ENCODE peak calls at places on chromosomes 13 and 19, in six cellular contexts. One of them, this sample, is unnamed.

GRCh38 chr13:40179421-40179820 is 487.0 kb downstream of the FOXO1 start:
- DNase-seq in NCI-H2107: no peak
- DNase-seq in M059J: no peak
- DNase-seq in endodermal cell: no peak
- DNase-seq in Ammon's horn: no peak
- DNase-seq in stimulated activated CD8-positive, alpha-beta memory T cell treated with anti-CD3 and anti-CD28 coated beads, Interleukin-12 subunit alpha, Interleukin-12 subunit beta, amount 100 ng/mL, for 4 hours: no peak
- DNase-seq in this sample: no peak

GRCh38 chr13:113182046-113182445 is 23.6 kb downstream of the PROZ start:
- DNase-seq in Ammon's horn: no peak
- DNase-seq in stimulated activated CD8-positive, alpha-beta memory T cell treated with anti-CD3 and anti-CD28 coated beads, Interleukin-12 subunit alpha, Interleukin-12 subunit beta, amount 100 ng/mL, for 4 hours: no peak
- DNase-seq in NCI-H2107: no peak
- DNase-seq in endodermal cell: no peak
- DNase-seq in M059J: peak
- DNase-seq in this sample: no peak

GRCh38 chr19:1130801-1131717 is 27.3 kb downstream of the GPX4 start:
- DNase-seq in NCI-H2107: no peak
- DNase-seq in endodermal cell: no peak
- DNase-seq in M059J: no peak
- DNase-seq in Ammon's horn: no peak
- DNase-seq in stimulated activated CD8-positive, alpha-beta memory T cell treated with anti-CD3 and anti-CD28 coated beads, Interleukin-12 subunit alpha, Interleukin-12 subunit beta, amount 100 ng/mL, for 4 hours: no peak
- DNase-seq in this sample: peak

GRCh38 chr19:7899751-7900352 is 3.8 kb upstream of the MAP2K7 start:
- DNase-seq in endodermal cell: no peak
- DNase-seq in NCI-H2107: no peak
- DNase-seq in M059J: no peak
- DNase-seq in stimulated activated CD8-positive, alpha-beta memory T cell treated with anti-CD3 and anti-CD28 coated beads, Interleukin-12 subunit alpha, Interleukin-12 subunit beta, amount 100 ng/mL, for 4 hours: no peak
- DNase-seq in Ammon's horn: no peak
- DNase-seq in this sample: peak

GRCh38 chr13:36706755-36707154 is 32.9 kb downstream of the SERTM1 start:
- DNase-seq in Ammon's horn: no peak
- DNase-seq in stimulated activated CD8-positive, alpha-beta memory T cell treated with anti-CD3 and anti-CD28 coated beads, Interleukin-12 subunit alpha, Interleukin-12 subunit beta, amount 100 ng/mL, for 4 hours: no peak
- DNase-seq in M059J: no peak
- DNase-seq in NCI-H2107: no peak
- DNase-seq in endodermal cell: no peak
- DNase-seq in this sample: no peak

GRCh38 chr19:36201684-36202083 is 12.8 kb downstream of the ZNF565 start:
- DNase-seq in Ammon's horn: no peak
- DNase-seq in M059J: no peak
- DNase-seq in NCI-H2107: no peak
- DNase-seq in endodermal cell: no peak
- DNase-seq in stimulated activated CD8-positive, alpha-beta memory T cell treated with anti-CD3 and anti-CD28 coated beads, Interleukin-12 subunit alpha, Interleukin-12 subunit beta, amount 100 ng/mL, for 4 hours: no peak
- DNase-seq in this sample: no peak

GRCh38 chr13:80345771-80346510 is 5.0 kb upstream of the SPRY2 start:
- DNase-seq in M059J: no peak
- DNase-seq in endodermal cell: no peak
- DNase-seq in Ammon's horn: no peak
- DNase-seq in stimulated activated CD8-positive, alpha-beta memory T cell treated with anti-CD3 and anti-CD28 coated beads, Interleukin-12 subunit alpha, Interleukin-12 subunit beta, amount 100 ng/mL, for 4 hours: no peak
- DNase-seq in NCI-H2107: no peak
- DNase-seq in this sample: no peak

GRCh38 chr19:45385392-45386221 is 15.2 kb upstream of the ERCC2 start:
- DNase-seq in stimulated activated CD8-positive, alpha-beta memory T cell treated with anti-CD3 and anti-CD28 coated beads, Interleukin-12 subunit alpha, Interleukin-12 subunit beta, amount 100 ng/mL, for 4 hours: no peak
- DNase-seq in Ammon's horn: no peak
- DNase-seq in endodermal cell: peak
- DNase-seq in NCI-H2107: no peak
- DNase-seq in M059J: no peak
- DNase-seq in this sample: no peak

GRCh38 chr13:33934936-33935510 is 117.1 kb downstream of the RFC3 start:
- DNase-seq in Ammon's horn: no peak
- DNase-seq in stimulated activated CD8-positive, alpha-beta memory T cell treated with anti-CD3 and anti-CD28 coated beads, Interleukin-12 subunit alpha, Interleukin-12 subunit beta, amount 100 ng/mL, for 4 hours: no peak
- DNase-seq in M059J: no peak
- DNase-seq in endodermal cell: no peak
- DNase-seq in NCI-H2107: no peak
- DNase-seq in this sample: no peak

GRCh38 chr19:5808120-5808816 is 3.4 kb downstream of the NRTN start:
- DNase-seq in M059J: no peak
- DNase-seq in stimulated activated CD8-positive, alpha-beta memory T cell treated with anti-CD3 and anti-CD28 coated beads, Interleukin-12 subunit alpha, Interleukin-12 subunit beta, amount 100 ng/mL, for 4 hours: no peak
- DNase-seq in Ammon's horn: no peak
- DNase-seq in endodermal cell: no peak
- DNase-seq in NCI-H2107: no peak
- DNase-seq in this sample: no peak

GRCh38 chr19:39156230-39156890 is 30.8 kb downstream of the PAK4 start:
- DNase-seq in NCI-H2107: no peak
- DNase-seq in endodermal cell: no peak
- DNase-seq in M059J: no peak
- DNase-seq in Ammon's horn: no peak
- DNase-seq in stimulated activated CD8-positive, alpha-beta memory T cell treated with anti-CD3 and anti-CD28 coated beads, Interleukin-12 subunit alpha, Interleukin-12 subunit beta, amount 100 ng/mL, for 4 hours: no peak
- DNase-seq in this sample: no peak

GRCh38 chr19:18650468-18651001 is 13.7 kb downstream of the KLHL26 start:
- DNase-seq in NCI-H2107: no peak
- DNase-seq in endodermal cell: peak
- DNase-seq in Ammon's horn: no peak
- DNase-seq in stimulated activated CD8-positive, alpha-beta memory T cell treated with anti-CD3 and anti-CD28 coated beads, Interleukin-12 subunit alpha, Interleukin-12 subunit beta, amount 100 ng/mL, for 4 hours: no peak
- DNase-seq in M059J: no peak
- DNase-seq in this sample: peak

GRCh38 chr19:4904481-4904880 is 1.8 kb upstream of the ARRDC5 start:
- DNase-seq in Ammon's horn: no peak
- DNase-seq in endodermal cell: no peak
- DNase-seq in M059J: no peak
- DNase-seq in stimulated activated CD8-positive, alpha-beta memory T cell treated with anti-CD3 and anti-CD28 coated beads, Interleukin-12 subunit alpha, Interleukin-12 subunit beta, amount 100 ng/mL, for 4 hours: no peak
- DNase-seq in NCI-H2107: no peak
- DNase-seq in this sample: no peak

GRCh38 chr19:50858896-50859295 is 4.2 kb downstream of the KLK3 start:
- DNase-seq in NCI-H2107: peak
- DNase-seq in stimulated activated CD8-positive, alpha-beta memory T cell treated with anti-CD3 and anti-CD28 coated beads, Interleukin-12 subunit alpha, Interleukin-12 subunit beta, amount 100 ng/mL, for 4 hours: no peak
- DNase-seq in Ammon's horn: no peak
- DNase-seq in M059J: no peak
- DNase-seq in endodermal cell: peak
- DNase-seq in this sample: no peak

GRCh38 chr13:47478985-47479384 is 522.1 kb downstream of the SUCLA2 start:
- DNase-seq in endodermal cell: no peak
- DNase-seq in M059J: peak
- DNase-seq in NCI-H2107: no peak
- DNase-seq in Ammon's horn: no peak
- DNase-seq in stimulated activated CD8-positive, alpha-beta memory T cell treated with anti-CD3 and anti-CD28 coated beads, Interleukin-12 subunit alpha, Interleukin-12 subunit beta, amount 100 ng/mL, for 4 hours: no peak
- DNase-seq in this sample: no peak

GRCh38 chr19:19226663-19227062 is 14.9 kb downstream of the NCAN start:
- DNase-seq in M059J: no peak
- DNase-seq in stimulated activated CD8-positive, alpha-beta memory T cell treated with anti-CD3 and anti-CD28 coated beads, Interleukin-12 subunit alpha, Interleukin-12 subunit beta, amount 100 ng/mL, for 4 hours: no peak
- DNase-seq in NCI-H2107: no peak
- DNase-seq in endodermal cell: no peak
- DNase-seq in Ammon's horn: no peak
- DNase-seq in this sample: no peak

GRCh38 chr13:44305845-44306244 is 67.8 kb upstream of the SERP2 start:
- DNase-seq in M059J: peak
- DNase-seq in Ammon's horn: no peak
- DNase-seq in stimulated activated CD8-positive, alpha-beta memory T cell treated with anti-CD3 and anti-CD28 coated beads, Interleukin-12 subunit alpha, Interleukin-12 subunit beta, amount 100 ng/mL, for 4 hours: no peak
- DNase-seq in NCI-H2107: no peak
- DNase-seq in endodermal cell: peak
- DNase-seq in this sample: no peak

GRCh38 chr13:66009241-66009640 is 1220.9 kb downstream of the PCDH9 start:
- DNase-seq in NCI-H2107: no peak
- DNase-seq in stimulated activated CD8-positive, alpha-beta memory T cell treated with anti-CD3 and anti-CD28 coated beads, Interleukin-12 subunit alpha, Interleukin-12 subunit beta, amount 100 ng/mL, for 4 hours: no peak
- DNase-seq in Ammon's horn: no peak
- DNase-seq in M059J: no peak
- DNase-seq in endodermal cell: no peak
- DNase-seq in this sample: peak

GRCh38 chr13:106700007-106700950 is 132.3 kb upstream of the ARGLU1 start:
- DNase-seq in stimulated activated CD8-positive, alpha-beta memory T cell treated with anti-CD3 and anti-CD28 coated beads, Interleukin-12 subunit alpha, Interleukin-12 subunit beta, amount 100 ng/mL, for 4 hours: no peak
- DNase-seq in Ammon's horn: no peak
- DNase-seq in NCI-H2107: no peak
- DNase-seq in M059J: no peak
- DNase-seq in endodermal cell: no peak
- DNase-seq in this sample: no peak

GRCh38 chr13:46982856-46983582 is 86.2 kb upstream of the HTR2A start:
- DNase-seq in Ammon's horn: peak
- DNase-seq in endodermal cell: no peak
- DNase-seq in stimulated activated CD8-positive, alpha-beta memory T cell treated with anti-CD3 and anti-CD28 coated beads, Interleukin-12 subunit alpha, Interleukin-12 subunit beta, amount 100 ng/mL, for 4 hours: no peak
- DNase-seq in NCI-H2107: no peak
- DNase-seq in M059J: no peak
- DNase-seq in this sample: no peak

GRCh38 chr19:30356951-30357579 is 15.1 kb upstream of the ZNF536 start:
- DNase-seq in stimulated activated CD8-positive, alpha-beta memory T cell treated with anti-CD3 and anti-CD28 coated beads, Interleukin-12 subunit alpha, Interleukin-12 subunit beta, amount 100 ng/mL, for 4 hours: no peak
- DNase-seq in endodermal cell: no peak
- DNase-seq in NCI-H2107: no peak
- DNase-seq in Ammon's horn: no peak
- DNase-seq in M059J: no peak
- DNase-seq in this sample: no peak